ENCODE peak calls at places on chromosomes 4 and X, in ten cellular contexts. F is GM12878, R is HepG2, Y is SK-N-SH, U is sigmoid colon, H is H1, X is transverse colon, E is suprapubic skin, I is upper lobe of left lung, K is K562. M is an unnamed sample.

GRCh38 chr4:182073278-182073677 is 169.9 kb upstream of the TENM3 start:
- DNase-seq in U (no peak), X (no peak), H (no peak), I (no peak), F (no peak), E (no peak), Y (no peak), R (no peak), K (no peak), M (no peak)

GRCh38 chr4:73870260-73870659 is 1.1 kb downstream of the CXCL1 start:
- DNase-seq in I (no peak), R (no peak), X (peak; percentile 44), E (no peak), F (no peak), U (peak; percentile 54), Y (no peak), H (no peak), K (no peak), M (peak; percentile 29)

GRCh38 chr4:14977836-14978235 is 24.4 kb upstream of the CPEB2 start:
- DNase-seq in I (no peak), K (no peak), X (no peak), F (no peak), E (no peak), Y (no peak), U (no peak), H (no peak), R (no peak), M (no peak)

GRCh38 chr4:96654045-96654444 is 814.2 kb downstream of the PDHA2 start:
- DNase-seq in K (no peak), R (no peak), X (no peak), Y (no peak), F (no peak), U (no peak), H (no peak), I (no peak), E (no peak), M (no peak)

GRCh38 chrX:48468247-48468671 is 1.8 kb downstream of the SLC38A5 start:
- DNase-seq in I (no peak), X (peak; percentile 62), U (peak; percentile 66), K (peak; percentile 83), H (no peak), R (no peak), Y (no peak), F (no peak), E (no peak), M (peak; percentile 43)

GRCh38 chrX:54808109-54808604 is 612 bp downstream of the MAGED2 start:
- DNase-seq in Y (peak; percentile 76), K (peak; percentile 54), U (peak; percentile 86), H (peak; percentile 80), X (peak; percentile 65), I (peak; percentile 51), R (peak; percentile 2), E (peak; percentile 79), F (no peak), M (peak; percentile 58)

GRCh38 chr4:124478518-124478917 is 234.0 kb downstream of the ANKRD50 start:
- DNase-seq in E (no peak), Y (peak; percentile 44), F (no peak), K (no peak), I (no peak), X (no peak), R (no peak), U (no peak), H (no peak), M (no peak)

GRCh38 chr4:172866421-172866820 is 302.2 kb upstream of the GALNT7 start:
- DNase-seq in H (no peak), K (no peak), U (no peak), X (no peak), F (no peak), E (no peak), Y (no peak), R (no peak), I (no peak), M (no peak)

GRCh38 chr4:180809439-180809838 is 1433.8 kb upstream of the TENM3 start:
- DNase-seq in U (no peak), F (no peak), I (no peak), Y (no peak), R (no peak), K (no peak), E (no peak), X (no peak), H (no peak), M (no peak)

GRCh38 chrX:13699183-13699826 is 10.4 kb downstream of the RAB9A start:
- DNase-seq in X (peak; percentile 57), I (no peak), F (no peak), E (no peak), H (no peak), K (peak; percentile 77), R (no peak), Y (no peak), U (no peak), M (peak; percentile 33)

GRCh38 chr4:89140168-89140759 is 28.9 kb downstream of the TIGD2 start:
- DNase-seq in H (no peak), E (no peak), Y (no peak), R (peak; percentile 52), I (no peak), U (no peak), K (no peak), X (no peak), F (no peak), M (no peak)

GRCh38 chr4:128247906-128248305 is 39.7 kb downstream of the PGRMC2 start:
- DNase-seq in E (no peak), K (no peak), F (no peak), H (no peak), I (no peak), X (no peak), R (no peak), U (no peak), Y (no peak), M (no peak)
- H3K9me3 ChIP-seq in E (no peaks in the 10 kb centered on the region), K (no peaks in the 10 kb centered on the region), F (no peaks in the 10 kb centered on the region), H (peaks cover 31% of the 10 kb centered on the region), I (peaks cover 3% of the 10 kb centered on the region), X (peaks cover 16% of the 10 kb centered on the region), R (peaks cover 19% of the 10 kb centered on the region), U (no peaks in the 10 kb centered on the region), Y (peaks cover 25% of the 10 kb centered on the region), M (peaks cover 12% of the 10 kb centered on the region)

GRCh38 chr4:16532240-16532990 is 306.1 kb upstream of the TAPT1 start:
- DNase-seq in F (no peak), U (no peak), I (no peak), X (no peak), Y (no peak), K (no peak), R (no peak), H (no peak), E (no peak), M (no peak)
- TF ChIP-seq POLR2AphosphoS5 in F (no peak), U (peak; percentile 37), I (peak; percentile 56), X (no peak), Y (no peak), K (no peak), R (no peak), H (no peak), E (no peak), M (no peak)

GRCh38 chr4:169956441-169956840 is 69.8 kb downstream of the MFAP3L start:
- DNase-seq in I (no peak), X (no peak), Y (no peak), K (no peak), R (no peak), U (no peak), F (no peak), H (no peak), E (no peak), M (no peak)
- TF ChIP-seq EP300 in I (no peak), X (no peak), Y (no peak), K (no peak), R (no peak), U (no peak), F (no peak), H (no peak), E (no peak), M (no peak)

DNA sequence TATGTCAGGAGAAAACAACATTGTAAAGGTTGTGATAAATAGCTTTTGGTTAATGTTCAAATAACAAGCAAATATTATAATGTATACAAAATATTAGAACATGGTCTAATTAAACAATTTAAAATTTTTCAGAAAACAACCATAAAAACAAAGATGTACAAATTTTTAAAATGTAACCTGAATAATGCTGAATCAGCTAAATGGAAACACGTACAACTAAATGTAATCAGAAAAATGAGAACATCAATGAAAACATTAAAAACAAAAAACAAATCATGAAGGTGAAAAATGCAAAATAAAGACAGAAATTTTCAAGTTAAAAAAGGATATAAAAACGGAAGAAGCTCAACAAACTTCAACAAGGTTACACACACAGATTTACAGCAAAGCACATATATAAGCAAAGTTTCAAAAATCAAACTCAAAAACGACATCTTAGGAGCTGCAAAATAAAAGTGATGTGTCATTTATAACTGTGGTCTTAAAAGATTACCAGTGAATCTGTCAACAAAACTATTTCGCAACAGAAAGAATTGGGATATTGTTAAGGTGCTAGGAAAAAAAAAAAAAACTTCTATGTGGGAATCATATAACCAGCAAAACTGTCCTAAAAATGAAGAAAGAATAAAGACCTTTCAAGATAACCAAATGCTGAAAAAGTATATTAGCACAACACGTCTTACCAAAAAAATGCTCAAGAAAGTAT is 31.8 kb downstream of the ZNF732 start:
- DNase-seq in R (no peak), H (no peak), K (no peak), U (no peak), F (no peak), I (no peak), E (no peak), X (no peak), Y (no peak), M (no peak)
- H3K9me3 ChIP-seq in R (peaks cover 89% of the 10 kb centered on the region), H (peaks cover 86% of the 10 kb centered on the region), K (peaks cover 3% of the 10 kb centered on the region), U (peaks cover 30% of the 10 kb centered on the region), F (no peaks in the 10 kb centered on the region), I (peaks cover 63% of the 10 kb centered on the region), E (peaks cover 84% of the 10 kb centered on the region), X (peaks cover 83% of the 10 kb centered on the region), Y (peaks cover 64% of the 10 kb centered on the region), M (peaks cover 55% of the 10 kb centered on the region)

GRCh38 chr4:164761746-164762275 is 7.9 kb downstream of the SMIM31 start:
- DNase-seq in E (no peak), K (no peak), U (no peak), X (no peak), R (no peak), F (no peak), Y (no peak), I (no peak), H (no peak), M (no peak)

GRCh38 chr4:164770051-164770724 is 16.3 kb downstream of the SMIM31 start:
- DNase-seq in U (no peak), F (no peak), Y (no peak), E (no peak), H (no peak), K (no peak), I (no peak), X (no peak), R (no peak), M (no peak)

GRCh38 chr4:164761233-164761632 is 7.3 kb downstream of the SMIM31 start:
- DNase-seq in E (no peak), R (no peak), U (no peak), F (no peak), H (no peak), X (no peak), K (no peak), I (no peak), Y (no peak), M (no peak)

GRCh38 chr4:164768516-164768915 is 14.6 kb downstream of the SMIM31 start:
- DNase-seq in E (no peak), I (no peak), U (no peak), F (no peak), Y (no peak), K (no peak), X (no peak), H (no peak), R (no peak), M (no peak)

GRCh38 chr4:164765096-164765495 is 11.2 kb downstream of the SMIM31 start:
- DNase-seq in F (no peak), U (no peak), K (no peak), H (no peak), Y (no peak), R (no peak), E (no peak), I (no peak), X (no peak), M (no peak)
- TF ChIP-seq POLR2AphosphoS5 in F (no peak), U (no peak), K (no peak), H (no peak), Y (no peak), R (no peak), E (no peak), I (no peak), X (no peak), M (no peak)

M was measured in stomach.